ENCODE peak calls at places on chromosome 16, in seven cellular contexts. D is ascending aorta, Q is GM20000, Z is GM10248, V is GOT3, F is T-helper 2 cell, P is mammary epithelial cell. Y is an unnamed sample.

GRCh38 chr16:86502856-86503748 is 7.2 kb upstream of the FOXF1 start:
- DNase-seq in D (no peak), Q (no peak), Z (no peak), V (no peak), F (no peak), P (no peak), Y (no peak)

GRCh38 chr16:4612977-4613635 is 1.6 kb downstream of the UBALD1 start:
- DNase-seq in D (no peak), Q (no peak), Z (no peak), V (no peak), F (no peak), P (peak; percentile 69), Y (no peak)

GRCh38 chr16:81591538-81591870 is 146.9 kb downstream of the CMIP start:
- DNase-seq in D (no peak), Q (no peak), Z (no peak), V (no peak), F (no peak), P (no peak), Y (no peak)

GRCh38 chr16:67019171-67019570 is 9.8 kb upstream of the CBFB start:
- DNase-seq in D (peak; percentile 52), Q (no peak), Z (peak; percentile 1), V (no peak), F (no peak), P (no peak), Y (no peak)

GRCh38 chr16:85652431-85653221 is 36.1 kb downstream of the GINS2 start:
- DNase-seq in D (peak; percentile 79), Q (no peak), Z (no peak), V (no peak), F (peak; percentile 19), P (no peak), Y (no peak)

GRCh38 chr16:23509763-23510153 is 536 bp downstream of the GGA2 start:
- DNase-seq in D (no peak), Q (peak; percentile 45), Z (no peak), V (no peak), F (peak; percentile 11), P (no peak), Y (no peak)

GRCh38 chr16:27520982-27521673 is 28.6 kb downstream of the GTF3C1 start:
- DNase-seq in D (peak; percentile 80), Q (no peak), Z (no peak), V (no peak), F (no peak), P (no peak), Y (no peak)

GRCh38 chr16:69031877-69032301 is 73.6 kb upstream of the HAS3 start:
- DNase-seq in D (no peak), Q (no peak), Z (no peak), V (no peak), F (no peak), P (peak; percentile 29), Y (no peak)

GRCh38 chr16:57791156-57791902 is 11.0 kb downstream of the KIFC3 start:
- DNase-seq in D (no peak), Q (no peak), Z (no peak), V (no peak), F (no peak), P (no peak), Y (no peak)

GRCh38 chr16:75251280-75252048 is at the start of gene BCAR1:
- DNase-seq in D (peak; percentile 95), Q (peak; percentile 96), Z (peak; percentile 93), V (peak; percentile 69), F (no peak), P (peak; percentile 81), Y (peak; percentile 68)

GRCh38 chr16:11407047-11407982 is 62.1 kb downstream of the RMI2 start:
- DNase-seq in D (peak; percentile 91), Q (peak; percentile 84), Z (peak; percentile 82), V (no peak), F (peak; percentile 31), P (peak; percentile 65), Y (peak; percentile 56)

GRCh38 chr16:88503374-88503770 is 50.3 kb downstream of the ZFPM1 start:
- DNase-seq in D (no peak), Q (no peak), Z (no peak), V (no peak), F (no peak), P (no peak), Y (no peak)

GRCh38 chr16:70695351-70696070 is 9.7 kb upstream of the MTSS2 start:
- DNase-seq in D (no peak), Q (no peak), Z (no peak), V (no peak), F (no peak), P (no peak), Y (no peak)

GRCh38 chr16:89049484-89050118 is 44.1 kb upstream of the ACSF3 start:
- DNase-seq in D (no peak), Q (no peak), Z (no peak), V (no peak), F (no peak), P (no peak), Y (no peak)

GRCh38 chr16:76614255-76614654 is 337.1 kb downstream of the CNTNAP4 start:
- DNase-seq in D (no peak), Q (no peak), Z (no peak), V (no peak), F (no peak), P (no peak), Y (no peak)

GRCh38 chr16:52561910-52562741 is 15.2 kb upstream of the TOX3 start:
- DNase-seq in D (no peak), Q (no peak), Z (no peak), V (no peak), F (no peak), P (no peak), Y (no peak)

GRCh38 chr16:12387786-12388185 is 411.3 kb downstream of the SNX29 start:
- DNase-seq in D (no peak), Q (no peak), Z (no peak), V (no peak), F (no peak), P (no peak), Y (no peak)

GRCh38 chr16:55151901-55152300 is 172.1 kb upstream of the IRX6 start:
- DNase-seq in D (no peak), Q (no peak), Z (no peak), V (no peak), F (no peak), P (no peak), Y (no peak)

GRCh38 chr16:87945351-87946042 is 5.7 kb upstream of the BANP start:
- DNase-seq in D (peak; percentile 79), Q (no peak), Z (no peak), V (no peak), F (no peak), P (peak; percentile 80), Y (peak; percentile 53)

GRCh38 chr16:15502041-15502725 is 67.8 kb downstream of the BMERB1 start:
- DNase-seq in D (peak; percentile 70), Q (no peak), Z (no peak), V (no peak), F (no peak), P (peak; percentile 75), Y (peak; percentile 68)

GRCh38 chr16:85936761-85937343 is 37.9 kb downstream of the IRF8 start:
- DNase-seq in D (no peak), Q (no peak), Z (no peak), V (no peak), F (no peak), P (no peak), Y (no peak)

GRCh38 chr16:17205279-17206139 is 265.3 kb downstream of the XYLT1 start:
- DNase-seq in D (no peak), Q (no peak), Z (no peak), V (no peak), F (no peak), P (no peak), Y (no peak)

GRCh38 chr16:84593825-84594724 is 23.8 kb downstream of the COTL1 start:
- DNase-seq in D (no peak), Q (peak; percentile 85), Z (peak; percentile 86), V (no peak), F (peak; percentile 72), P (no peak), Y (no peak)

GRCh38 chr16:29658693-29659092 is 4.4 kb upstream of the SPN start:
- DNase-seq in D (no peak), Q (no peak), Z (no peak), V (no peak), F (no peak), P (no peak), Y (no peak)

GRCh38 chr16:20898938-20899502 is 1.1 kb downstream of the DCUN1D3 start:
- DNase-seq in D (peak; percentile 57), Q (no peak), Z (no peak), V (no peak), F (no peak), P (peak; percentile 60), Y (no peak)

GRCh38 chr16:78163772-78164391 is 64.4 kb downstream of the WWOX start:
- DNase-seq in D (no peak), Q (no peak), Z (no peak), V (no peak), F (no peak), P (no peak), Y (peak; percentile 88)

GRCh38 chr16:84266451-84266850 is 26.6 kb upstream of the KCNG4 start:
- DNase-seq in D (no peak), Q (peak; percentile 52), Z (no peak), V (no peak), F (no peak), P (peak; percentile 44), Y (no peak)

GRCh38 chr16:19835989-19836421 is 48.6 kb downstream of the GPRC5B start:
- DNase-seq in D (no peak), Q (no peak), Z (no peak), V (no peak), F (no peak), P (no peak), Y (no peak)

GRCh38 chr16:69513180-69513966 is 52.4 kb upstream of the NFAT5 start:
- DNase-seq in D (no peak), Q (no peak), Z (no peak), V (no peak), F (no peak), P (peak; percentile 95), Y (no peak)

GRCh38 chr16:89749637-89750036 is 28.3 kb downstream of the ZNF276 start:
- DNase-seq in D (no peak), Q (no peak), Z (no peak), V (no peak), F (no peak), P (peak; percentile 8), Y (no peak)

GRCh38 chr16:85570213-85570734 is 42.8 kb upstream of the GSE1 start:
- DNase-seq in D (no peak), Q (peak; percentile 59), Z (peak; percentile 56), V (no peak), F (no peak), P (peak; percentile 45), Y (no peak)

GRCh38 chr16:11612110-11612981 is 25.6 kb upstream of the LITAF start:
- DNase-seq in D (no peak), Q (peak; percentile 30), Z (peak; percentile 40), V (no peak), F (no peak), P (peak; percentile 76), Y (no peak)

GRCh38 chr16:4692460-4693295 is 684 bp upstream of the NUDT16L1 start:
- DNase-seq in D (peak; percentile 66), Q (no peak), Z (no peak), V (no peak), F (no peak), P (no peak), Y (no peak)

GRCh38 chr16:71585318-71585703 is 8.4 kb upstream of the TAT start:
- DNase-seq in D (no peak), Q (no peak), Z (no peak), V (no peak), F (no peak), P (no peak), Y (no peak)

GRCh38 chr16:76639685-76640289 is 362.6 kb downstream of the CNTNAP4 start:
- DNase-seq in D (no peak), Q (no peak), Z (no peak), V (no peak), F (no peak), P (peak; percentile 47), Y (no peak)

GRCh38 chr16:29198731-29199521 is 207.6 kb downstream of the NPIPB11 start:
- DNase-seq in D (peak; percentile 62), Q (no peak), Z (no peak), V (no peak), F (no peak), P (no peak), Y (no peak)

GRCh38 chr16:86784267-86784626 is 205.9 kb downstream of the FOXL1 start:
- DNase-seq in D (no peak), Q (no peak), Z (no peak), V (no peak), F (no peak), P (no peak), Y (no peak)

Y was measured in brain pericyte.